ENCODE peak calls at places on chromosomes 4 and X, in ten cellular contexts. One of them, this sample, is unnamed.

GRCh38 chr4:33149658-33150057 is 2429.5 kb downstream of the PCDH7 start:
- DNase-seq in omental fat pad: no peak
- DNase-seq in GM23338: no peak
- DNase-seq in Peyer's patch: no peak
- DNase-seq in spleen: no peak
- DNase-seq in fibroblast of villous mesenchyme: no peak
- DNase-seq in astrocyte of the spinal cord: peak
- DNase-seq in AG04449: no peak
- DNase-seq in body of pancreas: no peak
- DNase-seq in gastrocnemius medialis: no peak
- DNase-seq in this sample: no peak

GRCh38 chr4:183229397-183229796 is 90.7 kb downstream of the CLDN22 start:
- DNase-seq in omental fat pad: no peak
- DNase-seq in GM23338: no peak
- DNase-seq in Peyer's patch: no peak
- DNase-seq in spleen: no peak
- DNase-seq in fibroblast of villous mesenchyme: no peak
- DNase-seq in astrocyte of the spinal cord: no peak
- DNase-seq in AG04449: no peak
- DNase-seq in body of pancreas: no peak
- DNase-seq in gastrocnemius medialis: no peak
- DNase-seq in this sample: no peak

GRCh38 chrX:100874240-100874798 is at the start of gene NOX1:
- DNase-seq in omental fat pad: no peak
- DNase-seq in GM23338: no peak
- DNase-seq in Peyer's patch: no peak
- DNase-seq in spleen: no peak
- DNase-seq in fibroblast of villous mesenchyme: peak
- DNase-seq in astrocyte of the spinal cord: no peak
- DNase-seq in AG04449: no peak
- DNase-seq in body of pancreas: no peak
- DNase-seq in gastrocnemius medialis: no peak
- DNase-seq in this sample: no peak

GRCh38 chr4:88967883-88968316 is 89.1 kb downstream of the FAM13A start:
- DNase-seq in omental fat pad: no peak
- DNase-seq in GM23338: no peak
- DNase-seq in Peyer's patch: no peak
- DNase-seq in spleen: no peak
- DNase-seq in fibroblast of villous mesenchyme: no peak
- DNase-seq in astrocyte of the spinal cord: no peak
- DNase-seq in AG04449: no peak
- DNase-seq in body of pancreas: no peak
- DNase-seq in gastrocnemius medialis: no peak
- DNase-seq in this sample: peak

GRCh38 chrX:14829643-14830042 is 43.2 kb downstream of the FANCB start:
- DNase-seq in omental fat pad: no peak
- DNase-seq in GM23338: no peak
- DNase-seq in Peyer's patch: no peak
- DNase-seq in spleen: no peak
- DNase-seq in fibroblast of villous mesenchyme: no peak
- DNase-seq in astrocyte of the spinal cord: no peak
- DNase-seq in AG04449: no peak
- DNase-seq in body of pancreas: no peak
- DNase-seq in gastrocnemius medialis: no peak
- DNase-seq in this sample: no peak

GRCh38 chr4:107283587-107284559 is 247.8 kb upstream of the DKK2 start:
- DNase-seq in omental fat pad: no peak
- DNase-seq in GM23338: peak
- DNase-seq in Peyer's patch: no peak
- DNase-seq in spleen: no peak
- DNase-seq in fibroblast of villous mesenchyme: peak
- DNase-seq in astrocyte of the spinal cord: peak
- DNase-seq in AG04449: peak
- DNase-seq in body of pancreas: no peak
- DNase-seq in gastrocnemius medialis: no peak
- DNase-seq in this sample: no peak

GRCh38 chr4:92303621-92304027 is at the start of gene GRID2:
- DNase-seq in omental fat pad: no peak
- DNase-seq in GM23338: peak
- DNase-seq in Peyer's patch: no peak
- DNase-seq in spleen: no peak
- DNase-seq in fibroblast of villous mesenchyme: no peak
- DNase-seq in astrocyte of the spinal cord: peak
- DNase-seq in AG04449: no peak
- DNase-seq in body of pancreas: no peak
- DNase-seq in gastrocnemius medialis: no peak
- DNase-seq in this sample: peak

GRCh38 chr4:17166954-17167353 is 268.5 kb upstream of the LDB2 start:
- DNase-seq in omental fat pad: no peak
- DNase-seq in GM23338: no peak
- DNase-seq in Peyer's patch: no peak
- DNase-seq in spleen: no peak
- DNase-seq in fibroblast of villous mesenchyme: no peak
- DNase-seq in astrocyte of the spinal cord: peak
- DNase-seq in AG04449: no peak
- DNase-seq in body of pancreas: no peak
- DNase-seq in gastrocnemius medialis: no peak
- DNase-seq in this sample: no peak

GRCh38 chr4:38456096-38456495 is 207.9 kb upstream of the KLF3 start:
- DNase-seq in omental fat pad: no peak
- DNase-seq in GM23338: no peak
- DNase-seq in Peyer's patch: no peak
- DNase-seq in spleen: no peak
- DNase-seq in fibroblast of villous mesenchyme: no peak
- DNase-seq in astrocyte of the spinal cord: no peak
- DNase-seq in AG04449: no peak
- DNase-seq in body of pancreas: no peak
- DNase-seq in gastrocnemius medialis: no peak
- DNase-seq in this sample: no peak

GRCh38 chr4:16794816-16795445 is 103.5 kb downstream of the LDB2 start:
- DNase-seq in omental fat pad: peak
- DNase-seq in GM23338: peak
- DNase-seq in Peyer's patch: peak
- DNase-seq in spleen: no peak
- DNase-seq in fibroblast of villous mesenchyme: peak
- DNase-seq in astrocyte of the spinal cord: peak
- DNase-seq in AG04449: no peak
- DNase-seq in body of pancreas: peak
- DNase-seq in gastrocnemius medialis: no peak
- DNase-seq in this sample: peak

GRCh38 chrX:114344756-114345155 is 239.1 kb upstream of the HTR2C start:
- DNase-seq in omental fat pad: no peak
- DNase-seq in GM23338: peak
- DNase-seq in Peyer's patch: no peak
- DNase-seq in spleen: no peak
- DNase-seq in fibroblast of villous mesenchyme: peak
- DNase-seq in astrocyte of the spinal cord: peak
- DNase-seq in AG04449: no peak
- DNase-seq in body of pancreas: no peak
- DNase-seq in gastrocnemius medialis: no peak
- DNase-seq in this sample: no peak

GRCh38 chr4:139857977-139858376 is 192.4 kb downstream of the MGST2 start:
- DNase-seq in omental fat pad: no peak
- DNase-seq in GM23338: no peak
- DNase-seq in Peyer's patch: no peak
- DNase-seq in spleen: no peak
- DNase-seq in fibroblast of villous mesenchyme: no peak
- DNase-seq in astrocyte of the spinal cord: no peak
- DNase-seq in AG04449: no peak
- DNase-seq in body of pancreas: no peak
- DNase-seq in gastrocnemius medialis: no peak
- DNase-seq in this sample: no peak

GRCh38 chr4:92840880-92841279 is 537.1 kb downstream of the GRID2 start:
- DNase-seq in omental fat pad: no peak
- DNase-seq in GM23338: no peak
- DNase-seq in Peyer's patch: no peak
- DNase-seq in spleen: no peak
- DNase-seq in fibroblast of villous mesenchyme: no peak
- DNase-seq in astrocyte of the spinal cord: no peak
- DNase-seq in AG04449: no peak
- DNase-seq in body of pancreas: no peak
- DNase-seq in gastrocnemius medialis: no peak
- DNase-seq in this sample: no peak

GRCh38 chr4:26023191-26023972 is 109.4 kb downstream of the SMIM20 start:
- DNase-seq in omental fat pad: no peak
- DNase-seq in GM23338: no peak
- DNase-seq in Peyer's patch: no peak
- DNase-seq in spleen: no peak
- DNase-seq in fibroblast of villous mesenchyme: peak
- DNase-seq in astrocyte of the spinal cord: peak
- DNase-seq in AG04449: no peak
- DNase-seq in body of pancreas: no peak
- DNase-seq in gastrocnemius medialis: no peak
- DNase-seq in this sample: no peak

GRCh38 chr4:10183462-10183861 is 66.9 kb upstream of the WDR1 start:
- DNase-seq in omental fat pad: no peak
- DNase-seq in GM23338: no peak
- DNase-seq in Peyer's patch: no peak
- DNase-seq in spleen: no peak
- DNase-seq in fibroblast of villous mesenchyme: no peak
- DNase-seq in astrocyte of the spinal cord: no peak
- DNase-seq in AG04449: no peak
- DNase-seq in body of pancreas: no peak
- DNase-seq in gastrocnemius medialis: no peak
- DNase-seq in this sample: no peak

DNA sequence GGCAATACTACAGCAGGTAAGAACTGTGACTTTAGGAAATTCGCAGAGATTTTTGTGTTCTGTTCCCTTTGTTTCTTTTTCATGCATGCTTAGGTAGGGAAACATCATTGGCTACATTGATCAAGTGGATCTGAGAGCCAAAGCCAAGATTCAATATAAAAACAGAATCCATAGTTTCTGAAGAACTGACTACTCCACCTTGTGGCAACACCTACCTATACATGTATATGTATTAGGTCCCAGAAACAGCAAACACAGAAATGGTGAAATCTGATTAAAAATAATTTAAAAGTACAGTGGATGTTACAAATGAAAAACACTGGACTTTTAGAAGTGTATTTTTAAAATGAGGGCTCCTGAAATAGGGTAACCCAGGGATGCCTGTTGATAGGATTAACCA is 322.6 kb upstream of the MAOA start:
- DNase-seq in omental fat pad: no peak
- DNase-seq in GM23338: peak
- DNase-seq in Peyer's patch: no peak
- DNase-seq in spleen: no peak
- DNase-seq in fibroblast of villous mesenchyme: no peak
- DNase-seq in astrocyte of the spinal cord: no peak
- DNase-seq in AG04449: no peak
- DNase-seq in body of pancreas: no peak
- DNase-seq in gastrocnemius medialis: no peak
- DNase-seq in this sample: no peak
- TF ChIP-seq CTCF in omental fat pad: no peak
- TF ChIP-seq CTCF in GM23338: peak
- TF ChIP-seq CTCF in Peyer's patch: peak
- TF ChIP-seq CTCF in spleen: no peak
- TF ChIP-seq CTCF in fibroblast of villous mesenchyme: peak
- TF ChIP-seq CTCF in astrocyte of the spinal cord: no peak
- TF ChIP-seq CTCF in AG04449: no peak
- TF ChIP-seq CTCF in body of pancreas: no peak
- TF ChIP-seq CTCF in gastrocnemius medialis: no peak
- TF ChIP-seq CTCF in this sample: no peak

GRCh38 chr4:146153964-146154536 is 21.5 kb upstream of the LSM6 start:
- DNase-seq in omental fat pad: no peak
- DNase-seq in GM23338: no peak
- DNase-seq in Peyer's patch: no peak
- DNase-seq in spleen: no peak
- DNase-seq in fibroblast of villous mesenchyme: no peak
- DNase-seq in astrocyte of the spinal cord: no peak
- DNase-seq in AG04449: no peak
- DNase-seq in body of pancreas: no peak
- DNase-seq in gastrocnemius medialis: no peak
- DNase-seq in this sample: no peak
- TF ChIP-seq CTCF in omental fat pad: no peak
- TF ChIP-seq CTCF in GM23338: no peak
- TF ChIP-seq CTCF in Peyer's patch: no peak
- TF ChIP-seq CTCF in spleen: no peak
- TF ChIP-seq CTCF in fibroblast of villous mesenchyme: no peak
- TF ChIP-seq CTCF in astrocyte of the spinal cord: no peak
- TF ChIP-seq CTCF in AG04449: no peak
- TF ChIP-seq CTCF in body of pancreas: no peak
- TF ChIP-seq CTCF in gastrocnemius medialis: no peak
- TF ChIP-seq CTCF in this sample: no peak

DNA sequence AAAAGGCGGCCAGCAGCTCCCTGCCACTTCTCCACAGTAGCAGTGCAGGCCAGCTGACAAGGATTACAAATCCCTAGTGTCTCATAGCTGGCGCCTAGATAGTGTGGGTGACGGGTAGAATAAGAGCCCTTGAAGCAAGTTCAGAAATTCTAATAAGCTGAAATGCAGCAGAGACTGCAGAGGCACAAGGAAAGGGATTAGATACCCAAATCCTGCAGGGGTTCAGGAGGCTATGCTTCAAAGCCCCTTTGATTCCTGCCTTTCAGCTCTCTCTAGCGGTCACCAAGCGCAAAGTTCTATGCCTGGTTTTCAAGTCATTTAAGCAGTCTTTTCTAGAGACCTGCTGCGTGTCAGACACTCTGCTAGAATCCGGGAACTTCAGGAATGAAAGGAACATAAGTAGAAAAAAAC is 79.2 kb downstream of the RLIM start:
- DNase-seq in omental fat pad: no peak
- DNase-seq in GM23338: peak
- DNase-seq in Peyer's patch: peak
- DNase-seq in spleen: no peak
- DNase-seq in fibroblast of villous mesenchyme: peak
- DNase-seq in astrocyte of the spinal cord: peak
- DNase-seq in AG04449: no peak
- DNase-seq in body of pancreas: no peak
- DNase-seq in gastrocnemius medialis: no peak
- DNase-seq in this sample: no peak
- TF ChIP-seq CTCF in omental fat pad: no peak
- TF ChIP-seq CTCF in GM23338: peak
- TF ChIP-seq CTCF in Peyer's patch: peak
- TF ChIP-seq CTCF in spleen: no peak
- TF ChIP-seq CTCF in fibroblast of villous mesenchyme: peak
- TF ChIP-seq CTCF in astrocyte of the spinal cord: peak
- TF ChIP-seq CTCF in AG04449: peak
- TF ChIP-seq CTCF in body of pancreas: no peak
- TF ChIP-seq CTCF in gastrocnemius medialis: peak
- TF ChIP-seq CTCF in this sample: no peak

DNA sequence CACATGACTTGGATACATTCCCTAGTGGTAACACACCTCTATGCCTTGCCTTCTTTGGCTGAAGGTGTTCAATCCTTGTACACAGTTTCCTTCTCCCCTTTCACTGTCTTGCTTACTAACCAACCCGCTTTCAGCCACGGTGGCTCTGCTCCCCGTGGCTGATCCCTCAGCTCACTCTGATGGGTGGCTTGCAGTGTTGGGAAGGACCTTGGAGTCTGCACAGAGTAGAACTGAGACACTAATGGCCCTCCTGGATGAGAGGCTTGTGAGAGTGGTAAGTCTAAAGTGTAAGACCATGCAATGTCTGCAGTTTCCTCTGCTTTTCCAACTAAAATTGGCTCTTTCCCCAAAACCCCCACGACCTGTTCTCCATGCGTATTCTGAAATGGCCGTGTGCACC is 46.0 kb upstream of the GNPDA2 start:
- DNase-seq in omental fat pad: no peak
- DNase-seq in GM23338: no peak
- DNase-seq in Peyer's patch: no peak
- DNase-seq in spleen: no peak
- DNase-seq in fibroblast of villous mesenchyme: no peak
- DNase-seq in astrocyte of the spinal cord: no peak
- DNase-seq in AG04449: no peak
- DNase-seq in body of pancreas: no peak
- DNase-seq in gastrocnemius medialis: no peak
- DNase-seq in this sample: no peak
- TF ChIP-seq CTCF in omental fat pad: no peak
- TF ChIP-seq CTCF in GM23338: no peak
- TF ChIP-seq CTCF in Peyer's patch: no peak
- TF ChIP-seq CTCF in spleen: no peak
- TF ChIP-seq CTCF in fibroblast of villous mesenchyme: no peak
- TF ChIP-seq CTCF in astrocyte of the spinal cord: no peak
- TF ChIP-seq CTCF in AG04449: no peak
- TF ChIP-seq CTCF in body of pancreas: no peak
- TF ChIP-seq CTCF in gastrocnemius medialis: no peak
- TF ChIP-seq CTCF in this sample: no peak